ENCODE peak calls at places on chromosome 14, in six cellular contexts. W, E, H, S, B and P are unnamed samples.

GRCh38 chr14:100862277-100862676 is 36.4 kb downstream of the MEG3 start:
- DNase-seq in E (no peak), S (no peak), B (no peak), W (no peak), H (no peak), P (no peak)

GRCh38 chr14:90275820-90276219 is 19.5 kb downstream of the PSMC1 start:
- DNase-seq in W (no peak), S (no peak), B (peak), E (no peak), H (no peak), P (peak)

GRCh38 chr14:96285667-96286066 is 29.7 kb downstream of the BDKRB1 start:
- DNase-seq in W (no peak), H (peak), E (peak), S (no peak), B (no peak), P (no peak)

GRCh38 chr14:29896354-29896768 is 31.3 kb downstream of the PRKD1 start:
- DNase-seq in E (no peak), H (no peak), B (no peak), W (peak), S (no peak), P (no peak)

GRCh38 chr14:56585461-56586084 is 6.0 kb downstream of the TMEM260 start:
- DNase-seq in H (no peak), W (peak), E (no peak), B (no peak), S (no peak), P (no peak)

GRCh38 chr14:26394114-26394855 is 203.5 kb downstream of the NOVA1 start:
- DNase-seq in E (no peak), B (peak), S (no peak), H (peak), W (no peak), P (no peak)

GRCh38 chr14:31927348-31927826 is 149.7 kb upstream of the ARHGAP5 start:
- DNase-seq in W (peak), H (no peak), E (no peak), B (peak), S (peak), P (no peak)

GRCh38 chr14:103105580-103106168 is 11.1 kb downstream of the EXOC3L4 start:
- DNase-seq in W (no peak), S (no peak), B (no peak), H (no peak), E (peak), P (no peak)

GRCh38 chr14:50023671-50024490 is 92.5 kb downstream of the VCPKMT start:
- DNase-seq in E (no peak), B (no peak), S (no peak), W (peak), H (no peak), P (peak)

GRCh38 chr14:66965831-66966230 is 223.4 kb upstream of the GARIN2 start:
- DNase-seq in B (no peak), W (no peak), S (no peak), H (no peak), E (no peak), P (no peak)

GRCh38 chr14:53032838-53033390 is 82.1 kb upstream of the FERMT2 start:
- DNase-seq in E (no peak), S (no peak), W (no peak), H (no peak), B (no peak), P (no peak)

GRCh38 chr14:51738754-51739153 is 87.0 kb downstream of the FRMD6 start:
- DNase-seq in E (no peak), B (no peak), H (no peak), S (no peak), W (peak), P (no peak)

GRCh38 chr14:53840444-53840843 is 116.2 kb downstream of the BMP4 start:
- DNase-seq in W (peak), E (no peak), H (no peak), S (no peak), B (peak), P (no peak)

GRCh38 chr14:96260341-96260821 is 4.4 kb downstream of the BDKRB1 start:
- DNase-seq in B (no peak), S (no peak), E (no peak), W (no peak), H (no peak), P (no peak)

GRCh38 chr14:105102361-105102760 is 37.1 kb upstream of the GPR132 start:
- DNase-seq in H (no peak), E (no peak), S (no peak), W (no peak), B (no peak), P (no peak)
- H3K4me3 ChIP-seq in H (no peak), E (no peak), S (no peak), W (no peak), B (no peak), P (no peak)

DNA sequence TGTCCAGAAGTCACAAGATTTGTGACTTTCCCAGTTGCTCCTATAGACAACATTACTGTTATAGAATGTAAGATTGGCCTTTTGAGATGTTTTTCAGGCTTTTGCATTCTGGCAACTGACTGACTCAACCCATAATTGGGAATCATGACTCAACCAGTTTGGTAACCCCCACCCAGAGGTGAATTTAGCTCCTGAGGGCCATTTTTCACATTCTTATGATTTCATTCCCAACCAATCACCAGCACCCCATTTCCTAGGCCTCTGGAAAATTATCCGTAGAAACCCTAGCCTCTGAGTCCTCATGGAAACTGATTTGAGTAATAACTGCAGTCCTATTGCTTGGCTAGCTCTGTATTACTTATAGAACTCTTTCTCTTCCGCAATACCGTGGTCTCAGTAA is 626.0 kb upstream of the SEL1L start:
- DNase-seq in W (no peak), E (no peak), H (no peak), B (no peak), S (no peak), P (no peak)
- TF ChIP-seq CTCF in W (no peak), E (no peak), H (no peak), B (no peak), S (no peak), P (no peak)

GRCh38 chr14:55579724-55580400 is at the start of gene KTN1:
- DNase-seq in E (peak), B (peak), H (peak), W (peak), S (peak), P (peak)
- TF ChIP-seq POLR2A in E (peak), B (peak), H (peak), W (peak), S (peak), P (no peak)

DNA sequence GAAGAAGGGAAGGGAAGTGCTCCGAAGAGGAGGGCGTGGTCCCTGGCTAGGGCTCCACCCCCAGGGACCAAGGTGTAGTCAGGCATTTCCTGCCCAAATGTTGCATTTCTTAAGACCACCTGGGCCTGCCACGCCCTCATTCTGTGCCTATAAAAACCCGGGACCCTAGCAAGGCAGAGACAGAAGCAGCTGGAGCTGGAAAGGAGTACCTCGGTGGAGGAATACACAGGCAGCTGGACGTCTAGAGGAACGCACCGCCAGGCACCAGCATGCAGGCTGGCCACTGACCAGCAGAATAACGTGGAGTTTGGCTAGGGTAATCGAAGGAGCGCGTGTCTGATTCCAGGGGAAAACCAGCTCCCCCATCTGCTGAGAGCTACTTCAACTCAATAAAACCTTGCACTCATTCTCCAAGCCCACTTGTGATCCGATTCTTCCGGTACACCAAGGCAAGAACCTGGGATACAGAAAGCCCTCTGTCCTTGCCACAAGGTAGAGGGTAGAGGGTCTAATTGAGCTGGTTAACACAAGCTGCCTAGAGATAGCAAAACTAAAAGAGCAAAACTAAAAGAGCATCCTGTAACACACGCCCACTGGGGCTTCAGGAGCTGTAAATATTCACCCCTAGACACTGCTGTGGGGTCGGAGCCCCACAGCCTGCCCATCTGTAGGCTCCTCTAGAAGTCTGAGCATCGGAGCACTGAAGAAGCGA is 21.0 kb downstream of the CFL2 start:
- DNase-seq in E (no peak), B (no peak), S (peak), W (peak), H (peak), P (no peak)
- H3K4me3 ChIP-seq in E (peak), B (no peak), S (peak), W (peak), H (no peak), P (no peak)

GRCh38 chr14:104805941-104806624 is 5.2 kb downstream of the ZBTB42 start:
- DNase-seq in W (no peak), H (no peak), B (no peak), S (peak), E (peak), P (no peak)
- TF ChIP-seq CTCF in W (no peak), H (no peak), B (no peak), S (no peak), E (no peak), P (no peak)

DNA sequence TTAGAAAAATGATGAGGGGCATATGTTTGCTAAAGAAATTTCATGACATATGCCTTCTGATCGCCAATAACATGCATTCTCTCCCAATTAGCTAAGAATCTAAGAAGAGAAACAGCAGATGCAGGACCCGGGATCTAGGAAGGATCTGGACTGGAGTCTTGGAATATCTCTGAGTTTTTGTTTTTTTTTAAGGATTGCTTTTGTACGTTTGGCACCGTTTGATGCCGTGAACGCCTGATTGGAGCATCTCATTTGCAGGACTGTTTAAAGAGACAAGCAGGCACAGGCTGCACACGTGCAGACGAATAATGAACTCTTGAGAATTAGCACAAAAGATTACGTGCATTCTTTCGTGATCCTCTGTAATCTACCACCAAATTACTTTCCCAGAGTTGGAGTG is 13.6 kb downstream of the EML1 start:
- DNase-seq in B (no peak), W (no peak), E (no peak), S (no peak), H (no peak), P (peak)
- TF ChIP-seq POLR2A in B (no peak), W (no peak), E (no peak), S (no peak), H (no peak), P (no peak)

GRCh38 chr14:104843006-104843405 is 22.1 kb upstream of the CEP170B start:
- DNase-seq in W (no peak), E (no peak), H (no peak), S (no peak), B (no peak), P (no peak)
- H3K4me3 ChIP-seq in W (no peak), E (peak), H (no peak), S (no peak), B (no peak), P (no peak)

GRCh38 chr14:24851406-24851805 is 198.5 kb downstream of the STXBP6 start:
- DNase-seq in S (no peak), B (no peak), E (no peak), H (no peak), W (no peak), P (no peak)

GRCh38 chr14:24851837-24852236 is 198.1 kb downstream of the STXBP6 start:
- DNase-seq in H (no peak), W (no peak), S (no peak), B (no peak), E (no peak), P (no peak)

GRCh38 chr14:24849471-24849870 is 200.5 kb downstream of the STXBP6 start:
- DNase-seq in B (no peak), S (no peak), H (no peak), W (no peak), E (no peak), P (no peak)

GRCh38 chr14:24853446-24853845 is 196.5 kb downstream of the STXBP6 start:
- DNase-seq in H (no peak), S (no peak), W (no peak), E (no peak), B (no peak), P (no peak)

GRCh38 chr14:24852312-24853060 is 197.5 kb downstream of the STXBP6 start:
- DNase-seq in S (no peak), W (no peak), B (no peak), H (no peak), E (no peak), P (no peak)
- TF ChIP-seq CTCF in S (no peak), W (no peak), B (no peak), H (no peak), E (no peak), P (no peak)

GRCh38 chr14:70708717-70709570 is 67.2 kb downstream of the TTC9 start:
- DNase-seq in W (no peak), B (no peak), H (no peak), E (no peak), S (no peak), P (no peak)
- TF ChIP-seq POLR2A in W (no peak), B (no peak), H (no peak), E (no peak), S (no peak), P (no peak)

DNA sequence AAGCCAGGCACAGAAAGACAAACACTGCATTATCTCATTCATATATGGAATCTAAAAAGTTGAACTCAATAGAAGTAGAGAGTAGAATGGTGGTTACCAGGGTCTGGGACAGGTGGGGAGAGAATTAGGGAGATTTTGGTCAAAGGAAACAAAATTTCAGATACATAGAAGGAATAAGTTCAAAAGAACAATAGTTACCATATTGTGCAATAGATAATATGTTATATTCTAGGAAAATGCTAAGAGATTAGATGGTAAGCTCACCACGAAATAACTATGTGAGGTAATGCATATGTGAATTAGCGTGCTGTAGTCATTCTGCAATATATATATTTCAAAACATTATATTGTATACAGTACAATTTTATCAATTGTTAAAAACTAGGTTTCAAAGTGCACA is 442.5 kb downstream of the KCNH5 start:
- DNase-seq in H (no peak), B (no peak), E (no peak), W (no peak), S (no peak), P (no peak)
- H3K4me3 ChIP-seq in H (no peak), B (no peak), E (no peak), W (no peak), S (no peak), P (no peak)